ENCODE peak calls at places on chromosomes 7 and 10, in four cellular contexts. S is HEK293T, P is K562, D is HepG2. Y is an unnamed sample.

GRCh38 chr10:55146032-55146431 is 345.0 kb upstream of the PCDH15 start:
- DNase-seq in P (no peak), D (no peak), S (no peak), Y (no peak)

GRCh38 chr7:114130860-114131259 is 212.1 kb upstream of the PPP1R3A start:
- DNase-seq in D (no peak), S (no peak), P (no peak), Y (no peak)

GRCh38 chr10:72173635-72174296 is 42.0 kb upstream of the ANAPC16 start:
- DNase-seq in P (no peak), S (peak; percentile 45), D (peak; percentile 42), Y (no peak)

GRCh38 chr7:101662447-101662998 is 33.4 kb upstream of the MYL10 start:
- DNase-seq in P (no peak), S (no peak), D (no peak), Y (no peak)

GRCh38 chr7:70092314-70093303 is 494.3 kb downstream of the AUTS2 start:
- DNase-seq in D (no peak), P (no peak), S (peak; percentile 66), Y (no peak)

GRCh38 chr7:33702511-33703054 is 202.8 kb upstream of the BMPER start:
- DNase-seq in P (no peak), D (no peak), S (no peak), Y (no peak)

GRCh38 chr7:12212051-12212485 is 974 bp downstream of the TMEM106B start:
- DNase-seq in D (peak; percentile 15), P (peak; percentile 15), S (peak; percentile 10), Y (no peak)

GRCh38 chr10:360653-361052 is 225.4 kb downstream of the ZMYND11 start:
- DNase-seq in D (peak; percentile 7), P (no peak), S (no peak), Y (no peak)

GRCh38 chr10:75070478-75071163 is 40.8 kb upstream of the SAMD8 start:
- DNase-seq in S (no peak), D (no peak), P (no peak), Y (no peak)

GRCh38 chr10:130443236-130443635 is 307.0 kb downstream of the GLRX3 start:
- DNase-seq in P (no peak), S (no peak), D (no peak), Y (no peak)

GRCh38 chr10:58859541-58859940 is 316.9 kb upstream of the PHYHIPL start:
- DNase-seq in P (no peak), S (no peak), D (no peak), Y (no peak)

GRCh38 chr7:65219623-65220022 is 154.0 kb upstream of the ZNF92 start:
- DNase-seq in S (no peak), P (no peak), D (no peak), Y (no peak)

GRCh38 chr10:119670717-119671116 is 19.5 kb downstream of the BAG3 start:
- DNase-seq in D (no peak), S (no peak), P (no peak), Y (no peak)

GRCh38 chr7:155808551-155809331 is 3.5 kb downstream of the SHH start:
- DNase-seq in D (peak; percentile 65), S (peak; percentile 64), P (no peak), Y (no peak)

GRCh38 chr7:126657599-126658358 is 595.0 kb downstream of the GRM8 start:
- DNase-seq in D (peak; percentile 10), P (no peak), S (no peak), Y (no peak)

GRCh38 chr7:55971045-55971444 is 6.7 kb downstream of the NIPSNAP2 start:
- DNase-seq in S (no peak), D (no peak), P (no peak), Y (no peak)

GRCh38 chr7:8490391-8490790 is 57.0 kb downstream of the NXPH1 start:
- DNase-seq in P (no peak), D (no peak), S (no peak), Y (no peak)

GRCh38 chr10:62934258-62934657 is 118.1 kb upstream of the EGR2 start:
- DNase-seq in S (no peak), D (no peak), P (no peak), Y (no peak)

GRCh38 chr7:84112771-84113170 is 81.8 kb downstream of the SEMA3A start:
- DNase-seq in D (no peak), S (no peak), P (no peak), Y (no peak)

GRCh38 chr10:110455440-110455839 is 42.3 kb upstream of the DUSP5 start:
- DNase-seq in S (no peak), P (no peak), D (no peak), Y (no peak)

GRCh38 chr7:115019882-115020605 is 98.2 kb downstream of the MDFIC start:
- DNase-seq in D (no peak), P (no peak), S (no peak), Y (no peak)

GRCh38 chr10:132326925-132327324 is 5.1 kb upstream of the LRRC27 start:
- DNase-seq in P (no peak), D (no peak), S (no peak), Y (no peak)

GRCh38 chr7:57343901-57344622 is 105.9 kb upstream of the ZNF716 start:
- DNase-seq in P (no peak), D (no peak), S (no peak), Y (no peak)

GRCh38 chr7:41315764-41316163 is 387.1 kb downstream of the INHBA start:
- DNase-seq in S (peak; percentile 41), P (no peak), D (no peak), Y (peak; percentile 77)

GRCh38 chr7:46494026-46494425 is 573.0 kb upstream of the IGFBP3 start:
- DNase-seq in D (no peak), P (no peak), S (no peak), Y (no peak)

GRCh38 chr10:93061594-93062498 is 1.2 kb downstream of the CYP26C1 start:
- DNase-seq in S (no peak), P (no peak), D (no peak), Y (no peak)

GRCh38 chr10:89235073-89235798 is 16.3 kb downstream of the LIPA start:
- DNase-seq in P (no peak), D (no peak), S (no peak), Y (no peak)

GRCh38 chr10:58892039-58892665 is 284.3 kb upstream of the PHYHIPL start:
- DNase-seq in D (no peak), S (no peak), P (no peak), Y (no peak)

GRCh38 chr7:159000859-159001435 is 143.7 kb downstream of the VIPR2 start:
- DNase-seq in D (no peak), P (peak; percentile 50), S (no peak), Y (no peak)

GRCh38 chr10:5585517-5586222 is 60.9 kb downstream of the CALML3 start:
- DNase-seq in S (no peak), P (no peak), D (peak; percentile 31), Y (no peak)

GRCh38 chr7:40437498-40437897 is 302.7 kb downstream of the SUGCT start:
- DNase-seq in S (no peak), P (no peak), D (peak; percentile 56), Y (no peak)

DNA sequence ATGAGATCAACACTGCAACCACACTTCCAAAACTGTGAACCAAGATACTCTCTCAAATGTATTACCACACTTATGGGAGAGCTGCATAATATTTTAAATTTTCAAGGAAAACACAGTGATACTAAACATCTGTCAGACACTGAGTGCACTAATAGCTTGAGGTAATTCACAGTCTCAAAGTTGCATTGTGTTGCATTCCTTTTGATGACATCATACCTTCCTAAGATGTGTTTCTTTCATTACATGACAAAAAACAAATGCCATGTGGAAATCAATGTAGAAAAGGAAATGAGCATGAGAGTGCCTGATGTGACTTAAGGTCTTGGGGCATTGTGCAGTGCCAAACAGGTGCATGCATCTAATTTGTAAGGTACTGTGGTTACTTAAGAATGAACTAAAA is 496.0 kb upstream of the SEMA3D start:
- DNase-seq in D (no peak), P (no peak), S (no peak), Y (no peak)
- TF ChIP-seq ELF4 in D (no peak), P (no peak), S (no peak), Y (no peak)

DNA sequence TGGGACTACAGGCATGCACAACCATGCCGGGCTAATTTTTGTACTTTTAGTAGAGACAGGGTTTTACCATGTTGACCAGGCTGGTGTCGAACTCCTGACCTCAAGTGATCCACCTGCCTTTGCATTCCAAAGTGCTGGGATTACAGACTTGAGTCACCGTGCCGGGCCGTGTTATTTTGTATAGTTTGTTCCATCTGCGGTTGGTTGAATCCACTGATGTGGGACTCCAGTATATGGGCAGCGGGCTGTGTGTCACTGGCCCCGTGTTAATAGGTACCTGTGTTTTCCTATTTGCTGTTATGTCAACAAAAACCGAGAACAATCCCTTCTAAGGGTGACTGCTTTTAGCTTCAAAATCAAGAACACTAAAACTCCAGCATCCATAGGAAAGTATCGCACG is 297.6 kb upstream of the PITRM1 start:
- DNase-seq in P (no peak), S (no peak), D (no peak), Y (no peak)
- TF ChIP-seq SP1 in P (no peak), S (no peak), D (no peak), Y (no peak)

GRCh38 chr10:14749051-14749809 is 25.5 kb downstream of the FAM107B start:
- DNase-seq in P (no peak), S (no peak), D (peak; percentile 21), Y (no peak)

GRCh38 chr10:14742815-14743214 is 31.9 kb downstream of the FAM107B start:
- DNase-seq in S (no peak), D (no peak), P (no peak), Y (no peak)

GRCh38 chr10:14751576-14752330 is 22.9 kb downstream of the FAM107B start:
- DNase-seq in S (no peak), D (no peak), P (no peak), Y (no peak)

GRCh38 chr10:14750900-14751575 is 23.7 kb downstream of the FAM107B start:
- DNase-seq in D (no peak), S (no peak), P (no peak), Y (no peak)

DNA sequence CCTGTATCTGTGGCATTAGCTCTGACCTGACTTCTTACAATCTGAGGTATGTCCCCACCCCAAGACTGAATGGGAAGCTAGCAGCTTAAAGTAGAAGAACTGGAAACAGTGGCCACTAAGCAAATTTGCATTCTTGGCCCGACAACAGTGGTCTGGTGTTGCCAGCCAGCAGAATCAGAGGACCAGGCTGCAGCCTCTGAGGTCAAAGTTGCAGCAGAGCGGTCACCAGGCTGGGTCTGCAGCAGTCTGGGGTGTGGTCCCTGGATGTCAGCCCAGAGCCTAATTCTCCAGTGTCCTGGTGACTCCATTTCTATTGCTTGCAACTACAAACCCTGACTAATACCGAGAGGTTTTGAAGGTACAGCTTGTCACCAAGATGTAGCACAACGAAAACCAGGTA is 26.2 kb downstream of the FAM107B start:
- DNase-seq in S (no peak), P (no peak), D (no peak), Y (no peak)
- TF ChIP-seq ELF4 in S (no peak), P (no peak), D (no peak), Y (no peak)

GRCh38 chr10:79148452-79149344 is 79.9 kb downstream of the ZMIZ1 start:
- DNase-seq in S (no peak), D (no peak), P (peak; percentile 88), Y (no peak)

GRCh38 chr10:79147796-79148451 is 79.2 kb downstream of the ZMIZ1 start:
- DNase-seq in P (no peak), S (no peak), D (no peak), Y (no peak)

GRCh38 chr10:79149345-79149661 is 80.5 kb downstream of the ZMIZ1 start:
- DNase-seq in P (no peak), S (no peak), D (no peak), Y (no peak)

GRCh38 chr10:79150444-79150754 is 81.6 kb downstream of the ZMIZ1 start:
- DNase-seq in P (no peak), D (no peak), S (no peak), Y (no peak)

GRCh38 chr10:79149662-79150443 is 81.1 kb downstream of the ZMIZ1 start:
- DNase-seq in S (no peak), P (peak; percentile 96), D (no peak), Y (peak; percentile 36)
- TF ChIP-seq SP1 in S (no peak), P (no peak), D (no peak), Y (no peak)